ENCODE peak calls at places on chromosome 6, in five cellular contexts. B is testis; X is naive thymus-derived CD8-positive, alpha-beta T cell; E is HS-5; S is mammary epithelial cell. O is an unnamed sample.

GRCh38 chr6:53829698-53830221 is 35.0 kb downstream of the LRRC1 start:
- DNase-seq in B (no peak), X (no peak), E (no peak), S (no peak), O (no peak)

GRCh38 chr6:135922746-135923145 is 71.2 kb downstream of the PDE7B start:
- DNase-seq in E (no peak), S (no peak), B (no peak), X (no peak), O (no peak)

GRCh38 chr6:133724726-133725125 is 164.2 kb upstream of the TCF21 start:
- DNase-seq in X (no peak), E (peak; percentile 87), B (no peak), S (no peak), O (no peak)

GRCh38 chr6:111677186-111677990 is 71.7 kb upstream of the TRAF3IP2 start:
- DNase-seq in X (no peak), S (no peak), E (no peak), B (no peak), O (no peak)

GRCh38 chr6:49915035-49915434 is 48.7 kb upstream of the CRISP1 start:
- DNase-seq in S (no peak), E (no peak), B (peak; percentile 26), X (no peak), O (peak; percentile 84)

GRCh38 chr6:138597336-138597735 is 98.0 kb upstream of the NHSL1 start:
- DNase-seq in S (no peak), B (no peak), X (no peak), E (no peak), O (no peak)

GRCh38 chr6:16136536-16137450 is 7.9 kb downstream of the MYLIP start:
- DNase-seq in S (peak; percentile 78), B (no peak), E (peak; percentile 51), X (peak; percentile 27), O (no peak)

GRCh38 chr6:122180132-122180531 is 219.3 kb upstream of the HSF2 start:
- DNase-seq in E (no peak), S (no peak), B (no peak), X (no peak), O (no peak)

GRCh38 chr6:7224726-7225125 is 88.3 kb downstream of the SSR1 start:
- DNase-seq in S (no peak), X (no peak), B (peak; percentile 49), E (no peak), O (no peak)

GRCh38 chr6:30743099-30744053 is 889 bp upstream of the FLOT1 start:
- DNase-seq in B (peak; percentile 42), X (no peak), E (no peak), S (peak; percentile 50), O (no peak)

GRCh38 chr6:29723666-29724588 is 693 bp downstream of the HLA-F start:
- DNase-seq in S (no peak), X (peak; percentile 53), E (no peak), B (peak; percentile 40), O (peak; percentile 67)

GRCh38 chr6:41286544-41287346 is at the start of gene TREM1:
- DNase-seq in B (peak; percentile 43), S (peak; percentile 95), X (no peak), E (peak; percentile 31), O (peak; percentile 67)

GRCh38 chr6:13355969-13356368 is 27.6 kb upstream of the TBC1D7 start:
- DNase-seq in E (no peak), S (peak; percentile 84), X (no peak), B (no peak), O (no peak)

GRCh38 chr6:131062245-131063027 is 609 bp downstream of the EPB41L2 start:
- DNase-seq in B (peak; percentile 31), X (peak; percentile 5), S (no peak), E (no peak), O (peak; percentile 62)

GRCh38 chr6:44898296-44898930 is 429.7 kb upstream of the RUNX2 start:
- DNase-seq in S (peak; percentile 54), B (peak; percentile 15), E (peak; percentile 53), X (no peak), O (peak; percentile 58)

GRCh38 chr6:40343887-40344565 is 243.1 kb downstream of the LRFN2 start:
- DNase-seq in S (no peak), X (no peak), B (peak; percentile 8), E (no peak), O (no peak)

GRCh38 chr6:168713013-168713412 is 272.0 kb downstream of the SMOC2 start:
- DNase-seq in B (no peak), E (no peak), X (no peak), S (no peak), O (peak; percentile 37)

GRCh38 chr6:115360602-115361325 is 699.9 kb downstream of the FRK start:
- DNase-seq in X (no peak), E (no peak), B (no peak), S (no peak), O (no peak)

GRCh38 chr6:33927551-33927950 is 123.7 kb upstream of the MLN start:
- DNase-seq in E (peak; percentile 19), B (no peak), S (peak; percentile 29), X (no peak), O (no peak)

GRCh38 chr6:140438346-140438735 is 1063.9 kb upstream of the CITED2 start:
- DNase-seq in E (no peak), S (peak; percentile 12), X (no peak), B (no peak), O (no peak)

GRCh38 chr6:41271901-41272395 is 14.5 kb downstream of the TREM1 start:
- DNase-seq in S (no peak), E (no peak), X (no peak), B (peak; percentile 35), O (no peak)

GRCh38 chr6:43871933-43872332 is 101.9 kb downstream of the VEGFA start:
- DNase-seq in S (no peak), X (no peak), B (no peak), E (no peak), O (no peak)

GRCh38 chr6:36639171-36639808 is 39.2 kb upstream of the CDKN1A start:
- DNase-seq in E (no peak), X (no peak), S (no peak), B (no peak), O (no peak)

GRCh38 chr6:11912420-11912819 is 99.7 kb upstream of the HIVEP1 start:
- DNase-seq in S (no peak), B (no peak), E (no peak), X (no peak), O (no peak)

GRCh38 chr6:163260111-163260895 is 154.2 kb upstream of the QKI start:
- DNase-seq in B (peak; percentile 32), E (no peak), S (no peak), X (no peak), O (no peak)

GRCh38 chr6:109239192-109239917 is 142.9 kb downstream of the CD164 start:
- DNase-seq in X (no peak), B (no peak), S (no peak), E (no peak), O (no peak)

GRCh38 chr6:148596886-148597455 is 149.9 kb upstream of the UST start:
- DNase-seq in X (no peak), B (no peak), S (no peak), E (no peak), O (no peak)

GRCh38 chr6:169266746-169267629 is 13.3 kb upstream of the THBS2 start:
- DNase-seq in E (no peak), X (no peak), S (no peak), B (no peak), O (peak; percentile 22)

GRCh38 chr6:156980515-156980914 is 203.3 kb downstream of the ARID1B start:
- DNase-seq in B (no peak), X (no peak), E (no peak), S (no peak), O (peak; percentile 87)